ENCODE peak calls at places on chromosomes 4 and X, in seven cellular contexts. C is lower lobe of right lung, N is GOT3, R is aorta, V is ELR, X is left lung, T is activated gamma-delta T cell treated with Interleukin-2 at 50 U/mL for 16 hours. B is an unnamed sample.

GRCh38 chrX:39850630-39851152 is 247.1 kb downstream of the BCOR start:
- DNase-seq in V (peak), C (no peak), N (no peak), R (no peak), X (no peak), T (peak), B (no peak)

GRCh38 chr4:25536577-25537325 is 118.9 kb upstream of the SLC34A2 start:
- DNase-seq in C (no peak), N (no peak), V (no peak), X (no peak), R (no peak), T (no peak), B (no peak)

GRCh38 chr4:13455411-13455810 is 28.7 kb downstream of the RAB28 start:
- DNase-seq in V (peak), R (no peak), C (no peak), N (no peak), X (no peak), T (no peak), B (no peak)

GRCh38 chr4:67911638-67912037 is 27.8 kb upstream of the TMPRSS11D start:
- DNase-seq in N (no peak), C (no peak), V (no peak), X (no peak), T (no peak), R (no peak), B (no peak)

GRCh38 chr4:3270141-3270611 is 21.2 kb downstream of the MSANTD1 start:
- DNase-seq in N (no peak), V (no peak), X (peak), T (no peak), C (no peak), R (peak), B (no peak)

GRCh38 chrX:101415180-101416130 is 7.4 kb downstream of the HNRNPH2 start:
- DNase-seq in C (no peak), T (no peak), R (no peak), N (no peak), X (no peak), V (peak), B (no peak)

GRCh38 chr4:59553063-59553738 is 1646.9 kb upstream of the ADGRL3 start:
- DNase-seq in N (no peak), R (no peak), C (no peak), V (peak), T (no peak), X (no peak), B (no peak)

GRCh38 chr4:99100876-99101275 is 12.3 kb upstream of the ADH5 start:
- DNase-seq in V (no peak), T (no peak), R (no peak), N (no peak), X (no peak), C (no peak), B (no peak)

GRCh38 chr4:119210760-119211159 is 1.8 kb upstream of the USP53 start:
- DNase-seq in N (no peak), V (peak), T (no peak), R (no peak), X (no peak), C (no peak), B (no peak)

GRCh38 chrX:53678667-53679066 is 7.9 kb downstream of the HUWE1 start:
- DNase-seq in X (no peak), N (no peak), T (no peak), V (peak), C (no peak), R (no peak), B (no peak)

GRCh38 chrX:72715546-72715945 is 1.4 kb upstream of the PHKA1 start:
- DNase-seq in R (no peak), C (no peak), V (no peak), N (no peak), T (no peak), X (no peak), B (no peak)

GRCh38 chrX:30530591-30530990 is 47.0 kb downstream of the TASL start:
- DNase-seq in N (no peak), R (no peak), C (no peak), X (no peak), T (no peak), V (peak), B (no peak)

GRCh38 chrX:120315776-120316175 is 4.5 kb upstream of the TMEM255A start:
- DNase-seq in R (no peak), V (peak), N (no peak), T (no peak), X (no peak), C (no peak), B (no peak)

GRCh38 chrX:151938172-151938571 is 25.5 kb downstream of the MAGEA4 start:
- DNase-seq in X (no peak), N (no peak), T (no peak), C (no peak), R (no peak), V (no peak), B (no peak)

GRCh38 chr4:7322166-7322991 is 112.4 kb downstream of the PSAPL1 start:
- DNase-seq in N (no peak), V (no peak), C (peak), X (peak), T (no peak), R (peak), B (peak)

GRCh38 chr4:186939766-186940165 is 216.1 kb upstream of the FAT1 start:
- DNase-seq in N (no peak), T (no peak), X (no peak), R (no peak), C (no peak), V (no peak), B (no peak)

GRCh38 chr4:120071192-120071795 is 4.6 kb upstream of the MAD2L1 start:
- DNase-seq in T (peak), C (no peak), N (no peak), R (no peak), V (peak), X (no peak), B (no peak)

GRCh38 chrX:96564595-96564994 is 120.0 kb upstream of the DIAPH2 start:
- DNase-seq in C (no peak), T (no peak), V (no peak), X (no peak), N (no peak), R (no peak), B (no peak)

GRCh38 chr4:122458625-122459024 is 2.1 kb upstream of the IL2 start:
- DNase-seq in V (peak), R (no peak), N (no peak), T (peak), C (no peak), X (no peak), B (no peak)

GRCh38 chrX:19855700-19856381 is 31.6 kb downstream of the SH3KBP1 start:
- DNase-seq in V (no peak), C (no peak), N (no peak), R (no peak), X (no peak), T (no peak), B (no peak)

GRCh38 chr4:42397635-42398447 is 553 bp downstream of the SHISA3 start:
- DNase-seq in X (peak), R (peak), N (peak), T (no peak), V (no peak), C (no peak), B (no peak)

GRCh38 chr4:110344165-110344564 is 131.8 kb upstream of the ENPEP start:
- DNase-seq in V (peak), T (no peak), N (no peak), R (no peak), C (no peak), X (no peak), B (no peak)

GRCh38 chr4:30256105-30256828 is 463.9 kb upstream of the PCDH7 start:
- DNase-seq in X (no peak), V (peak), T (no peak), C (no peak), N (no peak), R (no peak), B (no peak)

GRCh38 chr4:153076861-153077260 is 127.4 kb upstream of the TRIM2 start:
- DNase-seq in C (no peak), T (no peak), X (no peak), R (no peak), N (no peak), V (no peak), B (no peak)

GRCh38 chr4:7652451-7652871 is 217.7 kb upstream of the PSAPL1 start:
- DNase-seq in V (no peak), N (no peak), C (peak), R (no peak), T (no peak), X (no peak), B (no peak)

GRCh38 chrX:153871946-153872878 is 13.8 kb downstream of the L1CAM start:
- DNase-seq in T (no peak), C (no peak), R (no peak), X (no peak), V (no peak), N (no peak), B (peak)

GRCh38 chr4:147787204-147787603 is 55.3 kb downstream of the ARHGAP10 start:
- DNase-seq in R (no peak), C (no peak), N (no peak), X (no peak), V (peak), T (no peak), B (no peak)

GRCh38 chr4:144353240-144353639 is 212.7 kb upstream of the GYPA start:
- DNase-seq in N (no peak), R (no peak), X (no peak), V (no peak), C (no peak), T (no peak), B (no peak)

GRCh38 chr4:183984561-183984960 is 79.5 kb downstream of the STOX2 start:
- DNase-seq in C (no peak), N (no peak), T (no peak), V (no peak), X (no peak), R (no peak), B (no peak)

GRCh38 chrX:21934414-21934813 is 6.1 kb upstream of the SMS start:
- DNase-seq in V (peak), C (no peak), N (no peak), X (no peak), T (no peak), R (no peak), B (no peak)

GRCh38 chr4:44157611-44158277 is 290.9 kb downstream of the KCTD8 start:
- DNase-seq in R (no peak), C (no peak), N (no peak), T (no peak), X (no peak), V (peak), B (no peak)

GRCh38 chrX:132489256-132490085 is 633 bp upstream of the MBNL3 start:
- DNase-seq in T (peak), N (peak), C (peak), X (peak), V (peak), R (peak), B (peak)

GRCh38 chrX:24276011-24276410 is 37.9 kb downstream of the SUPT20HL2 start:
- DNase-seq in N (no peak), R (no peak), T (no peak), V (no peak), X (no peak), C (no peak), B (no peak)

B was measured in chondrocyte.